ENCODE peak calls at places on chromosomes 12 and 14, in five cellular contexts. W is ascending aorta; Q is activated CD8-positive, alpha-beta T cell treated with anti-CD3 and anti-CD28 coated beads for 36 hours; V is endothelial cell; A is cardiac muscle cell. D is an unnamed sample.

GRCh38 chr12:110282956-110283817 is 2.1 kb downstream of the ATP2A2 start:
- DNase-seq in W (no peak), Q (no peak), V (no peak), A (no peak), D (no peak)

GRCh38 chr12:47850153-47851084 is 30.7 kb upstream of the HDAC7 start:
- DNase-seq in W (no peak), Q (no peak), V (no peak), A (no peak), D (no peak)

GRCh38 chr12:86052921-86053320 is 178.8 kb downstream of the NTS start:
- DNase-seq in W (no peak), Q (no peak), V (no peak), A (no peak), D (no peak)

GRCh38 chr14:24224618-24225071 is 7.5 kb downstream of the NEDD8 start:
- DNase-seq in W (peak; percentile 41), Q (no peak), V (no peak), A (no peak), D (no peak)

GRCh38 chr12:28040251-28040650 is 67.7 kb upstream of the PTHLH start:
- DNase-seq in W (no peak), Q (no peak), V (no peak), A (no peak), D (no peak)

GRCh38 chr12:25984759-25985158 is 26.3 kb downstream of the RASSF8 start:
- DNase-seq in W (no peak), Q (no peak), V (no peak), A (no peak), D (no peak)

GRCh38 chr12:22271036-22271435 is 63.5 kb downstream of the ST8SIA1 start:
- DNase-seq in W (no peak), Q (no peak), V (no peak), A (no peak), D (no peak)

GRCh38 chr14:64232095-64232830 is 61.9 kb downstream of the ESR2 start:
- DNase-seq in W (no peak), Q (peak; percentile 71), V (no peak), A (no peak), D (peak; percentile 34)

GRCh38 chr12:47378222-47378582 is 298.4 kb upstream of the AMIGO2 start:
- DNase-seq in W (no peak), Q (no peak), V (no peak), A (no peak), D (no peak)

GRCh38 chr14:67569011-67569650 is 30.9 kb downstream of the PIGH start:
- DNase-seq in W (peak; percentile 46), Q (no peak), V (no peak), A (peak; percentile 63), D (no peak)

GRCh38 chr14:50605776-50606175 is 45.8 kb downstream of the ATL1 start:
- DNase-seq in W (no peak), Q (no peak), V (no peak), A (no peak), D (no peak)

GRCh38 chr14:28759056-28759657 is 7.4 kb upstream of the FOXG1 start:
- DNase-seq in W (no peak), Q (no peak), V (no peak), A (no peak), D (peak; percentile 10)

GRCh38 chr12:24746021-24746671 is 202.8 kb downstream of the BCAT1 start:
- DNase-seq in W (no peak), Q (no peak), V (no peak), A (no peak), D (no peak)

GRCh38 chr12:87405918-87406317 is 623.3 kb downstream of the C12orf50 start:
- DNase-seq in W (no peak), Q (no peak), V (no peak), A (no peak), D (no peak)

GRCh38 chr12:12016284-12017100 is 54.2 kb upstream of the BCL2L14 start:
- DNase-seq in W (no peak), Q (peak; percentile 72), V (no peak), A (no peak), D (no peak)

GRCh38 chr14:105137481-105138020 is 31.0 kb downstream of the JAG2 start:
- DNase-seq in W (peak; percentile 45), Q (no peak), V (no peak), A (no peak), D (no peak)

GRCh38 chr12:113089839-113090238 is 33.3 kb downstream of the DTX1 start:
- DNase-seq in W (no peak), Q (no peak), V (no peak), A (no peak), D (no peak)

GRCh38 chr14:95068091-95068490 is 89.2 kb downstream of the DICER1 start:
- DNase-seq in W (peak; percentile 45), Q (no peak), V (no peak), A (no peak), D (no peak)

GRCh38 chr14:53902307-53902706 is 54.3 kb downstream of the BMP4 start:
- DNase-seq in W (no peak), Q (no peak), V (no peak), A (no peak), D (no peak)

GRCh38 chr12:80442426-80443222 is 1.4 kb upstream of the PTPRQ start:
- DNase-seq in W (no peak), Q (no peak), V (no peak), A (no peak), D (no peak)

GRCh38 chr12:66409195-66409871 is 107.0 kb downstream of the HELB start:
- DNase-seq in W (no peak), Q (peak; percentile 60), V (peak; percentile 46), A (peak; percentile 42), D (no peak)

GRCh38 chr12:75878382-75878720 is 153.2 kb downstream of the PHLDA1 start:
- DNase-seq in W (no peak), Q (no peak), V (no peak), A (no peak), D (no peak)

GRCh38 chr14:75292886-75293285 is 14.3 kb downstream of the FOS start:
- DNase-seq in W (peak; percentile 64), Q (no peak), V (no peak), A (no peak), D (no peak)

GRCh38 chr14:75295061-75295461 is 16.4 kb downstream of the FOS start:
- DNase-seq in W (peak; percentile 89), Q (peak; percentile 32), V (peak; percentile 45), A (peak; percentile 40), D (no peak)

GRCh38 chr14:75295491-75296338 is 17.1 kb downstream of the FOS start:
- DNase-seq in W (peak; percentile 89), Q (peak; percentile 88), V (peak; percentile 88), A (peak; percentile 89), D (peak; percentile 77)

GRCh38 chr14:75294649-75295033 is 16.0 kb downstream of the FOS start:
- DNase-seq in W (no peak), Q (no peak), V (no peak), A (peak; percentile 25), D (no peak)

GRCh38 chr14:75293920-75294648 is 15.5 kb downstream of the FOS start:
- DNase-seq in W (peak; percentile 98), Q (peak; percentile 94), V (peak; percentile 98), A (peak; percentile 96), D (peak; percentile 99)
- TF ChIP-seq CTCF in W (no peak), Q (no peak), V (no peak), A (no peak), D (no peak)

GRCh38 chr12:83827193-83827592 is 1085.4 kb downstream of the SLC6A15 start:
- DNase-seq in W (no peak), Q (no peak), V (no peak), A (no peak), D (no peak)

GRCh38 chr12:83821967-83822366 is 1090.6 kb downstream of the SLC6A15 start:
- DNase-seq in W (no peak), Q (no peak), V (no peak), A (no peak), D (no peak)

GRCh38 chr12:83827860-83828259 is 1084.7 kb downstream of the SLC6A15 start:
- DNase-seq in W (no peak), Q (no peak), V (no peak), A (no peak), D (no peak)

GRCh38 chr12:83823386-83824045 is 1089.1 kb downstream of the SLC6A15 start:
- DNase-seq in W (no peak), Q (peak; percentile 58), V (peak; percentile 78), A (peak; percentile 61), D (peak; percentile 21)

GRCh38 chr12:83826112-83826511 is 1086.5 kb downstream of the SLC6A15 start:
- DNase-seq in W (no peak), Q (peak; percentile 49), V (peak; percentile 71), A (peak; percentile 21), D (peak; percentile 25)
- TF ChIP-seq CTCF in W (no peak), Q (peak; percentile 47), V (peak; percentile 78), A (peak; percentile 87), D (peak; percentile 88)

GRCh38 chr12:123264642-123265041 is 7.0 kb downstream of the CDK2AP1 start:
- DNase-seq in W (no peak), Q (peak; percentile 34), V (peak; percentile 28), A (peak; percentile 52), D (peak; percentile 48)
- TF ChIP-seq CTCF in W (no peak), Q (no peak), V (no peak), A (peak; percentile 21), D (no peak)

DNA sequence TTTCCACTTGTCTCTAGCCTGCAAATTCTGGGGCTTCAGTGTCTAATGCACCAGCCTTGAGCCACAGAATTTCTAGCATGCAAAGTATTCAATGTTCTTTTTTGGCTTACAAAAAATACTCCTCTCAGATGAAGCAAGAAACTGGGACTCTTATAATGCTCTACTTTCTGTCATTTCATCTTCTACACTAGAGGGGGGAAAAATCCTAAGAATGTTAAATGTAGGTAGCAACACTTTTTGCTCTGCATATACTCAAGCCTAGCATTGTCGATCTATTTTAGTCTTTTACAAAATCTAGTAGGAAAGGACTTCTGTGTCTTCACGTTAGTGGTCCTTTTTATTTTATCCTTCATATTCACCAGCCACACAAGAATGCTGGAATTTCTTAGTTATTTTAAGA is 253.1 kb upstream of the FLRT2 start:
- DNase-seq in W (no peak), Q (no peak), V (no peak), A (peak; percentile 9), D (no peak)
- TF ChIP-seq CTCF in W (no peak), Q (no peak), V (no peak), A (no peak), D (no peak)